ENCODE peak calls at places on chromosomes 16 and 17, in nine cellular contexts. Q, N, B, C, V, T, D, H and A are unnamed samples.
A peak's percentile ranks its signal among the peaks of the same experiment; 100 is the strongest.

GRCh38 chr17:38786372-38786771 is 13.0 kb downstream of the PIP4K2B start:
- DNase-seq in T (no peak), Q (no peak), N (no peak), D (no peak), B (no peak), C (no peak), V (no peak), H (no peak), A (no peak)

GRCh38 chr17:38353084-38353604 is 1.5 kb downstream of the SOCS7 start:
- DNase-seq in D (no peak), B (no peak), C (no peak), N (no peak), Q (no peak), T (no peak), H (no peak), V (no peak), A (no peak)

GRCh38 chr17:48068491-48068961 is 20.4 kb downstream of the NFE2L1 start:
- DNase-seq in T (peak; percentile 85), B (no peak), H (no peak), N (no peak), V (no peak), Q (no peak), D (no peak), C (peak; percentile 28), A (peak; percentile 34)

GRCh38 chr17:79010304-79010646 is 711 bp upstream of the CANT1 start:
- DNase-seq in C (no peak), H (no peak), Q (no peak), T (no peak), D (no peak), V (no peak), B (no peak), N (no peak), A (no peak)

GRCh38 chr16:56869513-56870270 is 4.7 kb downstream of the SLC12A3 start:
- DNase-seq in V (no peak), T (peak; percentile 48), C (no peak), N (no peak), H (no peak), Q (no peak), B (no peak), D (peak; percentile 24), A (peak; percentile 26)

GRCh38 chr16:57852189-57852588 is 49.9 kb upstream of the KIFC3 start:
- DNase-seq in H (no peak), T (no peak), Q (no peak), C (no peak), B (no peak), V (no peak), N (no peak), D (no peak), A (no peak)

GRCh38 chr17:41754066-41754465 is 19.6 kb upstream of the HAP1 start:
- DNase-seq in N (no peak), Q (no peak), B (no peak), T (no peak), H (no peak), C (no peak), D (no peak), V (no peak), A (no peak)

GRCh38 chr16:14135704-14136103 is 64.6 kb downstream of the MRTFB start:
- DNase-seq in T (no peak), C (no peak), B (no peak), N (no peak), V (no peak), H (no peak), Q (no peak), D (no peak), A (no peak)

GRCh38 chr17:80622170-80622466 is 77.5 kb downstream of the RPTOR start:
- DNase-seq in C (no peak), H (no peak), D (no peak), B (no peak), V (no peak), T (no peak), Q (no peak), N (no peak), A (peak; percentile 65)

GRCh38 chr16:73163238-73163795 is 115.4 kb upstream of the ZFHX3 start:
- DNase-seq in N (no peak), V (no peak), D (no peak), C (no peak), T (no peak), H (no peak), B (no peak), Q (no peak), A (no peak)

GRCh38 chr17:46962374-46962790 is 16.7 kb downstream of the RPRML start:
- DNase-seq in H (peak; percentile 8), D (no peak), N (no peak), Q (no peak), T (peak; percentile 56), V (no peak), C (peak; percentile 9), B (no peak), A (peak; percentile 21)

GRCh38 chr16:57513371-57514102 is 22.8 kb downstream of the CCDC102A start:
- DNase-seq in N (no peak), C (no peak), V (no peak), T (no peak), H (no peak), B (no peak), Q (peak; percentile 58), D (peak; percentile 60), A (no peak)

GRCh38 chr17:73359987-73360410 is 48.2 kb upstream of the CDC42EP4 start:
- DNase-seq in N (peak; percentile 80), D (peak; percentile 77), B (no peak), H (peak; percentile 86), V (no peak), T (no peak), C (no peak), Q (peak; percentile 71), A (no peak)

GRCh38 chr16:11957591-11958395 is 7.2 kb upstream of the TNFRSF17 start:
- DNase-seq in H (no peak), B (no peak), Q (no peak), C (no peak), D (no peak), V (no peak), N (no peak), T (peak; percentile 63), A (no peak)

GRCh38 chr16:66262253-66263167 is 104.0 kb upstream of the CDH5 start:
- DNase-seq in D (no peak), C (no peak), Q (no peak), N (no peak), H (peak; percentile 60), V (no peak), T (peak; percentile 32), B (no peak), A (no peak)

GRCh38 chr17:69602969-69603368 is 188.5 kb downstream of the MAP2K6 start:
- DNase-seq in D (no peak), T (no peak), N (no peak), H (no peak), B (no peak), Q (no peak), V (no peak), C (no peak), A (no peak)

GRCh38 chr17:78180508-78180907 is 6.3 kb downstream of the TK1 start:
- DNase-seq in H (no peak), V (no peak), Q (no peak), B (no peak), D (no peak), N (no peak), C (no peak), T (no peak), A (no peak)

GRCh38 chr17:2175294-2175628 is 120.4 kb downstream of the HIC1 start:
- DNase-seq in N (no peak), C (no peak), D (no peak), H (no peak), T (peak; percentile 32), V (no peak), B (no peak), Q (no peak), A (no peak)

GRCh38 chr16:17227278-17227677 is 243.5 kb downstream of the XYLT1 start:
- DNase-seq in H (no peak), D (no peak), V (no peak), C (no peak), T (no peak), N (no peak), B (no peak), Q (no peak), A (no peak)

GRCh38 chr16:85171809-85172464 is 59.7 kb upstream of the CIBAR2 start:
- DNase-seq in N (no peak), B (no peak), V (no peak), H (no peak), Q (no peak), T (no peak), C (no peak), D (no peak), A (no peak)
- H3K4me3 ChIP-seq in N (peak overlapping the region; percentile 30), B (peak overlapping the region; percentile 58), V (no peak overlapping the region), H (peak overlapping the region; percentile 49), Q (peak overlapping the region; percentile 19), T (peak overlapping the region; percentile 87), C (peak overlapping the region; percentile 48), D (peak overlapping the region; percentile 4), A (no peak overlapping the region)

DNA sequence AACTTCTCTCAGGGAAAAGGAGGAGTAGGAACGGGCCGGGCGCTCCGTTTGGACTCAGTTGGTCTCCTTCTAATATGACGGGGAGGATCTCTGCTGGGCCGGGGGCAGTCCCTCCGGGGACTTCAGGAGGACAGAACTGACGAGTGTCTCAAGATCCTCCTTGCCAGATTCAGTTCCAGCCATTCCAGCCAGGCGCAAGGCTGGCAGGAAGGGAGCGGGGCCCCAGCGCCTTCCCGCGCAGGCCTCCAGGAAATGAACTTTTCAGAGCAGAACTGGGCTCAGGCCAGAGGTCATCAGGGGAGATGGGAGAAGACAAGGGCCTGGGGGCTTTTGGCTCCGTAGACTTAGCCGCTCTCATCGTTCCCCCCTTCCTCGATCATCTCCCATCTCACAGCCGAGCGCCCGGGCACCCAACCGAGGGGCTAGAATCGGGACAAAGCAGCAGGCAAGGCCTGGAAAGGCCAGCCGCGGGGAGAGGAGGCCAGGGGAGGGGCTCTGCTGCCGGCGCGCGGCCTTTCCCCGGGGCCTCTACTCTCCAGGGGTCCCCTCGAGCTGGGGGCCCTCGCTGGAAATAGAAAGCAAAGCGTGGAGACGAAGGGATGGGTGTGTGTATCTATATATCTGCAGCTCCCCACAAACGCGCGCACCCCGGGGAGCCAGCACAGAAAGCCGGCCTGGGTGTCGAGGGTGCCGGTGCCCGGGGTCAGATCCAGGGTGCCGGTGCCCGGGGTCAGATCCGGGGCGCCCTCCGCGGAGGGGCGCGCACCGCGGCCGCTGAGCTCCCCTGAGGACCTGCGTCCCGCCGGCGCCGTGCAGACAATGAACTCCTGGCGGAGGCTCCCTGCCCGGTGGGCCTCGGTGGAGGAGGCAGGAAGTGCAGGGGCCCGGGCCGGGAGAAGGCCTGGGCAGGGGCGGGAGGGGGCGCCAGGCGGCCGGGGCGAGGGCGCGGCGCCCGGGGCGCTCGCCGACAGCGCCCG is 1.4 kb downstream of the ZNF423 start:
- DNase-seq in N (no peak), C (no peak), H (peak; percentile 43), V (no peak), T (peak; percentile 20), B (no peak), D (peak; percentile 39), Q (peak; percentile 60), A (no peak)
- H3K27me3 ChIP-seq in N (no peaks in the 10 kb centered on the region), C (peaks cover 2% of the 10 kb centered on the region), H (no peaks in the 10 kb centered on the region), V (peaks cover 4% of the 10 kb centered on the region), T (peaks cover 7% of the 10 kb centered on the region), B (no peaks in the 10 kb centered on the region), D (no peaks in the 10 kb centered on the region), Q (no peaks in the 10 kb centered on the region), A (peaks cover 14% of the 10 kb centered on the region)

GRCh38 chr17:29093090-29093871 is 50.3 kb downstream of the PIPOX start:
- DNase-seq in T (no peak), N (no peak), C (no peak), Q (no peak), H (no peak), V (no peak), D (no peak), B (no peak), A (no peak)
- H3K4me3 ChIP-seq in T (no peak overlapping the region), N (no peak overlapping the region), C (no peak overlapping the region), Q (no peak overlapping the region), H (no peak overlapping the region), V (no peak overlapping the region), D (no peak overlapping the region), B (no peak overlapping the region), A (no peak overlapping the region)

GRCh38 chr16:1075546-1075945 is 3.0 kb downstream of the SSTR5 start:
- DNase-seq in D (no peak), C (no peak), B (no peak), N (no peak), H (no peak), T (no peak), Q (no peak), V (no peak), A (no peak)
- H3K27me3 ChIP-seq in D (peaks cover 91% of the 10 kb centered on the region), C (peaks cover 53% of the 10 kb centered on the region), B (peaks cover 64% of the 10 kb centered on the region), N (peaks cover 7% of the 10 kb centered on the region), H (peaks cover 64% of the 10 kb centered on the region), T (peaks cover 20% of the 10 kb centered on the region), Q (peaks cover 47% of the 10 kb centered on the region), V (no peaks in the 10 kb centered on the region), A (no peaks in the 10 kb centered on the region)